ENCODE peak calls at places on chromosomes 16 and 17, in nine cellular contexts. N is activated CD8-positive, alpha-beta memory T cell treated with anti-CD3 and anti-CD28 coated beads for 24 hours; B is iPS DF 19.7; V is memory B cell; C is HCT116; Q is head of caudate nucleus; T is T-helper 17 cell; M is Caki2; L is astrocyte of the spinal cord. K is an unnamed sample.

GRCh38 chr16:20868890-20869289 is 31.3 kb downstream of the DCUN1D3 start:
- DNase-seq in N (no peak), B (no peak), V (no peak), C (no peak), Q (peak), T (no peak), M (no peak), L (peak), K (no peak)

GRCh38 chr17:4822835-4823234 is 10.3 kb upstream of the MINK1 start:
- DNase-seq in N (no peak), B (no peak), V (no peak), C (no peak), Q (no peak), T (no peak), M (no peak), L (no peak), K (no peak)

GRCh38 chr16:73056911-73057310 is 9.0 kb upstream of the ZFHX3 start:
- DNase-seq in N (no peak), B (no peak), V (no peak), C (no peak), Q (no peak), T (no peak), M (peak), L (no peak), K (no peak)

GRCh38 chr16:30472328-30472942 is at the start of gene ITGAL:
- DNase-seq in N (peak), B (no peak), V (peak), C (no peak), Q (no peak), T (peak), M (no peak), L (no peak), K (no peak)

GRCh38 chr17:44900894-44901293 is 1.6 kb upstream of the EFTUD2 start:
- DNase-seq in N (no peak), B (no peak), V (no peak), C (no peak), Q (no peak), T (no peak), M (peak), L (peak), K (peak)

GRCh38 chr17:36089888-36090836 is at the start of gene CCL3:
- DNase-seq in N (peak), B (no peak), V (peak), C (no peak), Q (no peak), T (no peak), M (no peak), L (peak), K (no peak)

GRCh38 chr16:28859326-28859725 is 4.3 kb upstream of the SH2B1 start:
- DNase-seq in N (no peak), B (no peak), V (no peak), C (no peak), Q (no peak), T (no peak), M (no peak), L (no peak), K (no peak)

GRCh38 chr17:59791603-59792457 is 84.4 kb downstream of the VMP1 start:
- DNase-seq in N (no peak), B (no peak), V (no peak), C (no peak), Q (no peak), T (no peak), M (peak), L (peak), K (no peak)

K was measured in COLO829.